ENCODE peak calls at places on chromosomes 2 and 18, in four cellular contexts. K, N, M and P are unnamed samples. For H3K4me1, the result is how much of the 10 kb centered on the place peaks cover.

GRCh38 chr2:204177977-204178522 is 241.5 kb downstream of the ICOS start:
- DNase-seq in K (peak), N (peak), M (peak), P (peak)

GRCh38 chr2:47073641-47074040 is 81.5 kb downstream of the STPG4 start:
- DNase-seq in K (peak), N (peak), M (no peak), P (no peak)

GRCh38 chr2:44680983-44681481 is 260.5 kb upstream of the SIX3 start:
- DNase-seq in K (no peak), N (no peak), M (no peak), P (no peak)

GRCh38 chr2:207768168-207768890 is 1.4 kb downstream of the FZD5 start:
- DNase-seq in K (peak), N (peak), M (peak), P (no peak)

GRCh38 chr2:211494085-211494484 is 937.7 kb downstream of the CPS1 start:
- DNase-seq in K (no peak), N (no peak), M (no peak), P (no peak)

GRCh38 chr2:128472789-128473174 is 154.1 kb upstream of the HS6ST1 start:
- DNase-seq in K (no peak), N (no peak), M (no peak), P (no peak)

GRCh38 chr2:170660406-170660805 is 54.7 kb upstream of the SP5 start:
- DNase-seq in K (no peak), N (no peak), M (no peak), P (no peak)

GRCh38 chr2:189549440-189549832 is 31.1 kb downstream of the SLC40A1 start:
- DNase-seq in K (no peak), N (peak), M (no peak), P (no peak)

GRCh38 chr2:27281855-27282559 is at the start of gene TRIM54:
- DNase-seq in K (no peak), N (peak), M (no peak), P (no peak)

GRCh38 chr18:49827996-49828395 is 14.7 kb upstream of the ACAA2 start:
- DNase-seq in K (no peak), N (no peak), M (no peak), P (no peak)

GRCh38 chr2:220224711-220225519 is 597.5 kb downstream of the SLC4A3 start:
- DNase-seq in K (no peak), N (no peak), M (peak), P (no peak)

GRCh38 chr18:13471971-13472628 is 253.5 kb downstream of the LDLRAD4 start:
- DNase-seq in K (no peak), N (no peak), M (no peak), P (no peak)

GRCh38 chr2:180790891-180791290 is 189.5 kb upstream of the UBE2E3 start:
- DNase-seq in K (no peak), N (no peak), M (no peak), P (no peak)

GRCh38 chr2:104547251-104547650 is 306.7 kb upstream of the POU3F3 start:
- DNase-seq in K (peak), N (no peak), M (no peak), P (no peak)

GRCh38 chr2:170997893-170998477 is 68.9 kb downstream of the GORASP2 start:
- DNase-seq in K (no peak), N (no peak), M (no peak), P (no peak)

GRCh38 chr2:101975171-101975870 is 16.4 kb upstream of the IL1R2 start:
- DNase-seq in K (no peak), N (no peak), M (no peak), P (no peak)

GRCh38 chr2:72914226-72915075 is 2.9 kb upstream of the EMX1 start:
- DNase-seq in K (peak), N (no peak), M (no peak), P (no peak)

GRCh38 chr18:10210077-10210476 is 244.4 kb upstream of the APCDD1 start:
- DNase-seq in K (no peak), N (no peak), M (no peak), P (no peak)

GRCh38 chr2:57981369-57981768 is 65.2 kb upstream of the VRK2 start:
- DNase-seq in K (no peak), N (no peak), M (peak), P (no peak)

GRCh38 chr2:158760887-158761286 is 34.2 kb upstream of the DAPL1 start:
- DNase-seq in K (no peak), N (peak), M (no peak), P (no peak)

GRCh38 chr2:50649626-50650397 is 382.1 kb downstream of the NRXN1 start:
- DNase-seq in K (no peak), N (no peak), M (no peak), P (no peak)

GRCh38 chr2:9284521-9285297 is 78.1 kb downstream of the ASAP2 start:
- DNase-seq in K (no peak), N (no peak), M (no peak), P (no peak)

GRCh38 chr2:9286553-9287399 is 80.2 kb downstream of the ASAP2 start:
- DNase-seq in K (no peak), N (no peak), M (no peak), P (no peak)

GRCh38 chr2:9287400-9288059 is 80.9 kb downstream of the ASAP2 start:
- DNase-seq in K (peak), N (no peak), M (peak), P (no peak)

GRCh38 chr2:9285385-9285784 is 78.8 kb downstream of the ASAP2 start:
- DNase-seq in K (no peak), N (no peak), M (no peak), P (no peak)

GRCh38 chr2:9285921-9286320 is 79.3 kb downstream of the ASAP2 start:
- DNase-seq in K (no peak), N (no peak), M (no peak), P (no peak)
- H3K4me1 ChIP-seq in K (under half), N (under half), M (half or more), P (under half)

DNA sequence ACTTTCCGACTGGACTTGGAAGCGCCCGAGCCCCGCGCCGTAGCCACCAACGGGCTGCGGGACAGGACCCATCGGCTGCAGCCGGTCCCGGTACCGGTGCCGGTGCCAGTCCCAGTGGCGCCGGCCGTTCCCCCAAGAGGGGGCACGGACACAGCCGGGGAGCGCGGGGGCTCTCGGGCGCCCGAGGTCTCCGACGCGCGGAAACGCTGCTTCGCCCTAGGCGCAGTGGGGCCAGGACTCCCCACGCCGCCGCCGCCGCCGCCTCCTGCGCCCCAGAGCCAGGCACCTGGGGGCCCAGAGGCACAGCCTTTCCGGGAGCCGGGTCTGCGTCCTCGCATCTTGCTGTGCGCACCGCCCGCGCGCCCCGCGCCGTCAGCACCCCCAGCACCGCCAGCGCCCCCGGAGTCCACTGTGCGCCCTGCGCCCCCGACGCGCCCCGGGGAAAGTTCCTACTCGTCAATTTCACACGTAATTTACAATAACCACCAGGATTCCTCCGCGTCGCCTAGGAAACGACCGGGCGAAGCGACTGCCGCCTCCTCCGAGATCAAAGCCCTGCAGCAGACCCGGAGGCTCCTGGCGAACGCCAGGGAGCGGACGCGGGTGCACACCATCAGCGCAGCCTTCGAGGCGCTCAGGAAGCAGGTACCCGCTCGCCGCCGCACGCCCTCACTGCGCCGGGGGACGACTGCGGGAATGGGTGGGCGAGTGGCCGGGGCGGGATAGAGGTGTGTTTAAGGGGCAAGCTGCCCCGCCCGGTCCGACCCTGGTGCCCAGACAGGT is 713 bp downstream of the ATOH8 start:
- DNase-seq in K (peak), N (no peak), M (peak), P (peak)
- H3K4me1 ChIP-seq in K (under half), N (half or more), M (under half), P (under half)

DNA sequence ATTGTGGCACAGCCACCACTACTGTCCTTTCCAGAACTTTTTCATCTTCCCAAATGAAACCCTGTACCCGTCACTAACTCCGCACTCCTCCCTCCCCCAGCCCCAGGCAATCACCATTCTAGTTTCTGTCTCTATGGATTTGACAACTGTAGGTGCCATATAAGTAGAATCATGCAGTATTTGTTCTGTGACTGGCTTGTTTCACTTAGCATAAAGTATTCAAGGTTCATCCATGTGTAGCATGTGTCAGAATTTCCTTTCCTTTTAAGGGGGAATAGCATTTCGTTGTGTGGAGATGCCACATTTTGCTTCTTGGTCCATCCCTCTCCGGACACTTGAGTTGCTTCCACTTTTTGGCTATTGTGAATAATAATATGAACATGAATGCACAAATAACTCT is 842 bp upstream of the CKAP2L start:
- DNase-seq in K (no peak), N (no peak), M (no peak), P (no peak)
- H3K4me1 ChIP-seq in K (under half), N (under half), M (under half), P (under half)

GRCh38 chr18:28081516-28081915 is 95.4 kb downstream of the CDH2 start:
- DNase-seq in K (no peak), N (no peak), M (no peak), P (no peak)

GRCh38 chr18:28086530-28087172 is 90.3 kb downstream of the CDH2 start:
- DNase-seq in K (no peak), N (no peak), M (no peak), P (no peak)

GRCh38 chr18:28088477-28088876 is 88.5 kb downstream of the CDH2 start:
- DNase-seq in K (no peak), N (no peak), M (no peak), P (no peak)

GRCh38 chr18:28091197-28091596 is 85.7 kb downstream of the CDH2 start:
- DNase-seq in K (no peak), N (no peak), M (no peak), P (no peak)

GRCh38 chr18:28087173-28087563 is 89.8 kb downstream of the CDH2 start:
- DNase-seq in K (no peak), N (peak), M (no peak), P (no peak)
- H3K4me1 ChIP-seq in K (under half), N (half or more), M (half or more), P (under half)

GRCh38 chr2:10223932-10224720 is 78.6 kb upstream of the HPCAL1 start:
- DNase-seq in K (peak), N (no peak), M (no peak), P (no peak)

GRCh38 chr2:10224734-10225133 is 78.0 kb upstream of the HPCAL1 start:
- DNase-seq in K (peak), N (no peak), M (no peak), P (no peak)

GRCh38 chr2:10225291-10226031 is 77.2 kb upstream of the HPCAL1 start:
- DNase-seq in K (peak), N (no peak), M (no peak), P (no peak)

GRCh38 chr2:10228611-10229365 is 73.9 kb upstream of the HPCAL1 start:
- DNase-seq in K (peak), N (no peak), M (no peak), P (no peak)

GRCh38 chr2:10226032-10226724 is 76.5 kb upstream of the HPCAL1 start:
- DNase-seq in K (peak), N (no peak), M (no peak), P (no peak)
- H3K4me1 ChIP-seq in K (under half), N (under half), M (under half), P (under half)